ENCODE peak calls at places on chromosome 3, in eight cellular contexts. S, V, X, M, H, C, N and Q are unnamed samples.

GRCh38 chr3:52136513-52136912 is 17.7 kb downstream of the POC1A start:
- DNase-seq in S (no peak), V (peak), X (no peak), M (no peak), H (no peak), C (no peak), N (no peak), Q (no peak)

GRCh38 chr3:171162986-171163723 is 136.6 kb upstream of the SLC2A2 start:
- DNase-seq in S (no peak), V (no peak), X (no peak), M (peak), H (no peak), C (no peak), N (no peak), Q (peak)

GRCh38 chr3:8567784-8568575 is 66.4 kb downstream of the LMCD1 start:
- DNase-seq in S (no peak), V (no peak), X (no peak), M (no peak), H (no peak), C (no peak), N (no peak), Q (no peak)

GRCh38 chr3:50627407-50628051 is 10.6 kb downstream of the MAPKAPK3 start:
- DNase-seq in S (peak), V (peak), X (peak), M (peak), H (peak), C (no peak), N (peak), Q (peak)

GRCh38 chr3:22585504-22585903 is 617.6 kb upstream of the UBE2E2 start:
- DNase-seq in S (peak), V (no peak), X (peak), M (no peak), H (no peak), C (no peak), N (no peak), Q (no peak)

GRCh38 chr3:182414586-182414985 is 378.7 kb upstream of the ATP11B start:
- DNase-seq in S (peak), V (no peak), X (no peak), M (no peak), H (no peak), C (no peak), N (no peak), Q (no peak)

GRCh38 chr3:32106132-32106928 is at the start of gene GPD1L:
- DNase-seq in S (peak), V (peak), X (peak), M (peak), H (peak), C (no peak), N (peak), Q (peak)

GRCh38 chr3:11736136-11736833 is 92.6 kb upstream of the VGLL4 start:
- DNase-seq in S (no peak), V (no peak), X (no peak), M (no peak), H (no peak), C (no peak), N (no peak), Q (no peak)

GRCh38 chr3:60633644-60634043 is 617.6 kb downstream of the FHIT start:
- DNase-seq in S (no peak), V (peak), X (no peak), M (no peak), H (no peak), C (no peak), N (no peak), Q (no peak)

GRCh38 chr3:40920041-40920440 is 279.3 kb upstream of the CTNNB1 start:
- DNase-seq in S (no peak), V (no peak), X (peak), M (no peak), H (no peak), C (no peak), N (no peak), Q (peak)

GRCh38 chr3:67790043-67790442 is 135.6 kb upstream of the SUCLG2 start:
- DNase-seq in S (peak), V (no peak), X (peak), M (peak), H (peak), C (peak), N (peak), Q (peak)

GRCh38 chr3:194939949-194940770 is 254.5 kb downstream of the FAM43A start:
- DNase-seq in S (no peak), V (no peak), X (no peak), M (no peak), H (no peak), C (no peak), N (no peak), Q (no peak)

GRCh38 chr3:124529826-124530571 is 200.3 kb upstream of the UMPS start:
- DNase-seq in S (no peak), V (no peak), X (peak), M (no peak), H (no peak), C (no peak), N (no peak), Q (no peak)

GRCh38 chr3:134007819-134008218 is 21.9 kb downstream of the SLCO2A1 start:
- DNase-seq in S (no peak), V (no peak), X (no peak), M (no peak), H (no peak), C (no peak), N (no peak), Q (no peak)

GRCh38 chr3:70805044-70805732 is 492.8 kb upstream of the MDFIC2 start:
- DNase-seq in S (no peak), V (no peak), X (peak), M (no peak), H (no peak), C (no peak), N (no peak), Q (no peak)

GRCh38 chr3:151969026-151969658 is 95.7 kb downstream of the SUCNR1 start:
- DNase-seq in S (no peak), V (no peak), X (no peak), M (no peak), H (no peak), C (no peak), N (no peak), Q (no peak)

GRCh38 chr3:94115482-94115881 is 52.6 kb downstream of the NSUN3 start:
- DNase-seq in S (peak), V (no peak), X (peak), M (peak), H (peak), C (no peak), N (peak), Q (peak)

GRCh38 chr3:151016421-151016820 is 43.9 kb upstream of the CLRN1 start:
- DNase-seq in S (no peak), V (no peak), X (peak), M (no peak), H (no peak), C (no peak), N (no peak), Q (no peak)

GRCh38 chr3:89155811-89156210 is 48.4 kb downstream of the EPHA3 start:
- DNase-seq in S (no peak), V (no peak), X (no peak), M (no peak), H (no peak), C (no peak), N (no peak), Q (no peak)

GRCh38 chr3:16060358-16060852 is 114.1 kb upstream of the GALNT15 start:
- DNase-seq in S (no peak), V (peak), X (peak), M (no peak), H (peak), C (peak), N (peak), Q (no peak)

GRCh38 chr3:15606434-15606891 is 4.9 kb downstream of the BTD start:
- DNase-seq in S (no peak), V (no peak), X (no peak), M (no peak), H (no peak), C (no peak), N (no peak), Q (no peak)

GRCh38 chr3:120172070-120172469 is 77.8 kb upstream of the GSK3B start:
- DNase-seq in S (no peak), V (peak), X (peak), M (no peak), H (peak), C (no peak), N (no peak), Q (no peak)

GRCh38 chr3:189393598-189393997 is 221.8 kb downstream of the TPRG1 start:
- DNase-seq in S (no peak), V (no peak), X (peak), M (no peak), H (no peak), C (no peak), N (no peak), Q (no peak)

GRCh38 chr3:177131927-177132636 is 65.2 kb downstream of the TBL1XR1 start:
- DNase-seq in S (peak), V (no peak), X (no peak), M (no peak), H (no peak), C (no peak), N (no peak), Q (no peak)

GRCh38 chr3:111578867-111579266 is 16.3 kb downstream of the ZBED2 start:
- DNase-seq in S (no peak), V (no peak), X (no peak), M (no peak), H (no peak), C (no peak), N (no peak), Q (no peak)

GRCh38 chr3:115518100-115518852 is 105.0 kb upstream of the GAP43 start:
- DNase-seq in S (peak), V (peak), X (peak), M (no peak), H (no peak), C (no peak), N (no peak), Q (no peak)

GRCh38 chr3:30631237-30631961 is 25.0 kb downstream of the TGFBR2 start:
- DNase-seq in S (no peak), V (no peak), X (peak), M (no peak), H (no peak), C (no peak), N (no peak), Q (peak)